ENCODE peak calls at places on chromosomes 1 and 21, in five cellular contexts. O, U, N, H and F are unnamed samples.

GRCh38 chr1:12031039-12031980 is 12.0 kb downstream of the MIIP start:
- DNase-seq in N (peak; percentile 39), U (peak; percentile 29), O (no peak), H (no peak), F (no peak)

GRCh38 chr1:164440222-164440621 is 118.8 kb upstream of the PBX1 start:
- DNase-seq in U (no peak), H (no peak), O (no peak), N (no peak), F (no peak)

GRCh38 chr1:172394167-172394751 is 26.2 kb upstream of the C1orf105 start:
- DNase-seq in H (no peak), O (no peak), U (no peak), N (no peak), F (no peak)

GRCh38 chr1:79711001-79711431 is 704.5 kb upstream of the ADGRL4 start:
- DNase-seq in H (no peak), O (no peak), N (no peak), U (peak; percentile 71), F (no peak)

GRCh38 chr1:4700801-4701200 is 46.4 kb downstream of the AJAP1 start:
- DNase-seq in H (no peak), N (no peak), U (no peak), O (no peak), F (no peak)

GRCh38 chr21:34613679-34614442 is 1.1 kb downstream of the RCAN1 start:
- DNase-seq in N (no peak), H (no peak), U (no peak), O (no peak), F (no peak)

GRCh38 chr1:92244376-92244775 is 26.7 kb downstream of the C1orf146 start:
- DNase-seq in U (peak; percentile 30), H (no peak), O (no peak), N (no peak), F (no peak)

GRCh38 chr1:1669468-1670440 is 10.9 kb upstream of the CDK11B start:
- DNase-seq in N (no peak), O (no peak), U (no peak), H (peak; percentile 44), F (no peak)

GRCh38 chr1:11412166-11412565 is 66.8 kb upstream of the DISP3 start:
- DNase-seq in U (no peak), N (no peak), H (no peak), O (no peak), F (no peak)

GRCh38 chr1:211588711-211589110 is 9.8 kb upstream of the SLC30A1 start:
- DNase-seq in O (no peak), H (no peak), N (no peak), U (no peak), F (no peak)

GRCh38 chr1:33606272-33606671 is 133.8 kb downstream of the ZSCAN20 start:
- DNase-seq in O (peak; percentile 46), U (no peak), H (no peak), N (no peak), F (no peak)

GRCh38 chr1:117605164-117605810 is 561 bp upstream of the TENT5C start:
- DNase-seq in H (no peak), N (no peak), U (peak; percentile 7), O (peak; percentile 80), F (no peak)

GRCh38 chr1:116933586-116934515 is 24.1 kb downstream of the PTGFRN start:
- DNase-seq in H (no peak), N (no peak), O (no peak), U (no peak), F (no peak)

GRCh38 chr1:43284711-43285110 is 670 bp downstream of the C1orf210 start:
- DNase-seq in H (peak; percentile 10), U (no peak), O (no peak), N (no peak), F (no peak)

GRCh38 chr1:157932082-157932481 is 61.4 kb upstream of the KIRREL1 start:
- DNase-seq in H (no peak), U (peak; percentile 26), O (no peak), N (no peak), F (no peak)

GRCh38 chr21:15849161-15849560 is 119.4 kb downstream of the USP25 start:
- DNase-seq in H (no peak), O (no peak), N (no peak), U (no peak), F (no peak)

GRCh38 chr1:105544475-105544874 is 1512.0 kb upstream of the PRMT6 start:
- DNase-seq in O (no peak), N (no peak), U (peak; percentile 78), H (no peak), F (no peak)

GRCh38 chr1:239909894-239910293 is 181.8 kb upstream of the FMN2 start:
- DNase-seq in H (no peak), U (peak; percentile 14), N (no peak), O (no peak), F (no peak)

GRCh38 chr1:185284533-185285244 is 32.4 kb downstream of the IVNS1ABP start:
- DNase-seq in U (no peak), N (no peak), O (no peak), H (no peak), F (no peak)

GRCh38 chr1:48001696-48002095 is 4.5 kb upstream of the TRABD2B start:
- DNase-seq in O (no peak), N (no peak), U (no peak), H (no peak), F (no peak)

GRCh38 chr1:24351918-24352637 is 32.9 kb downstream of the GRHL3 start:
- DNase-seq in H (no peak), O (no peak), N (no peak), U (peak; percentile 43), F (no peak)

GRCh38 chr21:39676054-39676771 is 63.5 kb downstream of the B3GALT5 start:
- DNase-seq in N (no peak), O (no peak), U (no peak), H (no peak), F (no peak)

GRCh38 chr1:109388884-109389637 is 8.7 kb downstream of the SORT1 start:
- DNase-seq in O (no peak), N (no peak), H (no peak), U (no peak), F (no peak)

GRCh38 chr1:159140474-159140873 is 30.9 kb upstream of the CADM3 start:
- DNase-seq in N (no peak), U (no peak), H (no peak), O (no peak), F (no peak)

GRCh38 chr1:86339421-86339820 is 56.7 kb downstream of the ODF2L start:
- DNase-seq in N (no peak), O (no peak), H (no peak), U (no peak), F (no peak)

GRCh38 chr1:32533792-32534327 is 5.4 kb upstream of the ZBTB8A start:
- DNase-seq in U (no peak), O (no peak), N (no peak), H (no peak), F (no peak)